ENCODE peak calls at places on chromosomes 11 and 22, in five cellular contexts. K is cardiac muscle cell, T is omental fat pad, U is cardiac fibroblast, G is colonic mucosa. R is an unnamed sample.

GRCh38 chr11:124800226-124800929 is at the start of gene MSANTD2:
- DNase-seq in K (peak), T (peak), U (peak), G (peak), R (peak)

GRCh38 chr22:44701824-44702478 is at the start of gene PRR5:
- DNase-seq in K (peak), T (no peak), U (peak), G (peak), R (peak)

GRCh38 chr22:50071432-50072166 is 13.5 kb upstream of the TTLL8 start:
- DNase-seq in K (no peak), T (no peak), U (no peak), G (no peak), R (no peak)

GRCh38 chr11:66142370-66143263 is 72.5 kb downstream of the PACS1 start:
- DNase-seq in K (no peak), T (no peak), U (no peak), G (no peak), R (no peak)

GRCh38 chr11:66467756-66468155 is 1.1 kb downstream of the PELI3 start:
- DNase-seq in K (peak), T (no peak), U (peak), G (peak), R (no peak)

GRCh38 chr11:102830328-102830727 is 13.1 kb downstream of the MMP3 start:
- DNase-seq in K (no peak), T (no peak), U (no peak), G (no peak), R (no peak)

GRCh38 chr11:64853709-64854108 is 9.3 kb upstream of the CDC42BPG start:
- DNase-seq in K (no peak), T (no peak), U (no peak), G (no peak), R (no peak)

GRCh38 chr11:64334764-64335741 is 5.0 kb upstream of the CCDC88B start:
- DNase-seq in K (peak), T (no peak), U (peak), G (peak), R (no peak)

GRCh38 chr11:94154095-94154856 is 25.6 kb downstream of the PANX1 start:
- DNase-seq in K (no peak), T (no peak), U (no peak), G (no peak), R (no peak)

GRCh38 chr22:37167981-37168647 is 18.4 kb upstream of the IL2RB start:
- DNase-seq in K (no peak), T (no peak), U (no peak), G (no peak), R (peak)

GRCh38 chr22:45246060-45246985 is 5.6 kb upstream of the KIAA0930 start:
- DNase-seq in K (no peak), T (no peak), U (peak), G (peak), R (no peak)

GRCh38 chr11:69302447-69302846 is 8.5 kb downstream of the MYEOV start:
- DNase-seq in K (no peak), T (no peak), U (no peak), G (no peak), R (no peak)

GRCh38 chr11:64406221-64406946 is 47.4 kb downstream of the RPS6KA4 start:
- DNase-seq in K (peak), T (no peak), U (peak), G (peak), R (no peak)

GRCh38 chr22:33114570-33114969 is 56.4 kb upstream of the SYN3 start:
- DNase-seq in K (no peak), T (no peak), U (no peak), G (no peak), R (no peak)

GRCh38 chr22:29032014-29032475 is 29.6 kb downstream of the C22orf31 start:
- DNase-seq in K (peak), T (no peak), U (peak), G (no peak), R (no peak)
- TF ChIP-seq CTCF in K (no peak), T (no peak), U (no peak), G (no peak), R (no peak)

DNA sequence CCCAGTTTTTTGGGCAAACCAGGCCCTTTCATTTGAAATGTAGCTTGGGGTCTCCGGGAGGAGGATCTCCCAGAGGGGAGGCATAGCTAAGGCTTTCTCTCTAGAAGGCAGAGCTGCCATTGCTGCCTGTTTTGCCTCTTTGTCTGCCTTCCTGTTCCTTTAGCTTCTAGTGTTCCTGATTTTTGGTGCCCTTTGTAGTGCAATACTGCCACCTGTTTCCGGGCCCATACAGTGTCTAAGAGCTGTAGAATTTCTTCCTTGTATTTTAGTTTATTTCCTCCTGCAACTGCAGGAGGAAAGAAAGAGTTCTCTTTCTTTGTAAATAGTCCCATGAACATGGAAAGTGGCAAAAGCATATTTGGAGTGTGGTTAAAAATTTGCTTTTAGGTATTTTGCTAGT is 19.3 kb upstream of the GLYATL1 start:
- DNase-seq in K (no peak), T (no peak), U (no peak), G (peak), R (no peak)
- TF ChIP-seq CTCF in K (no peak), T (no peak), U (no peak), G (no peak), R (no peak)

GRCh38 chr22:29603358-29604191 is at the start of gene NF2:
- DNase-seq in K (peak), T (peak), U (peak), G (peak), R (peak)
- TF ChIP-seq CTCF in K (no peak), T (no peak), U (no peak), G (no peak), R (no peak)

DNA sequence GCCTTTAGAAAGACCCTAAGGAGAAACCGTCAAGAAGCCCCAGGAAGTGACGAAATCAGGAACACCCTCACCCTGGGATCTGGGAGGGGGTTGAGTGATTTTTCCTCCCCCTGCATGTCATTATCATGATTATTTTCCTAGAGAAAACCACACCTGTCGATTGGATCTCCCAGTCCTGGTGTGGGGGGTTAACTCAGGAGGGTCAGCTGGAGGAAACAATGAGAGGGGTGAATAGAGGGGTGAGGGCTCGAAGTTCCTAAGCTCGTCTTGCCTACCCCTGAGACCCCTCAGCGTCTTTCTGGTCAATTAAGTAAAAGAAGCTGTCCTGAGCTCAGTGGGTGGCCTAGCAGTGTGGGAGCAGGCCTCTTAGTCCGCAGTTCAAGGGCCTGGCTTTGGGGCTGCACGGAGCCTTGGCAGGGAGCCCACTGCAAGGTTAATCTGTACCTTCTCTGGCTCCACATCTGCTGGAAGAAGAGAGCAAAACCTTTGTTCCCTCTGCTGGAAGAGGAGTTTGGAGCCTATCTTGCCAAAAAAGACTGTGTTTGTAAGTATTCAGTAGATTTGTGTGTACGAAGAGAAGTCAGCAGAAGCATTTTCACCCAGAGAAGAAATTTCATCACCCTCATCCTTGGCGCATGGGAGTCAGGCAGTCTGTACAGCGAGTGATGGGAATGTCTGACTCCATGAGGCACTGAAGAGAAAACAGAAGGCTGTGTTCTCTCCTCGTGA is 34.2 kb upstream of the FTH1 start:
- DNase-seq in K (peak), T (no peak), U (peak), G (peak), R (no peak)
- TF ChIP-seq CTCF in K (no peak), T (no peak), U (no peak), G (no peak), R (no peak)

GRCh38 chr11:41309716-41310115 is 149.7 kb downstream of the LRRC4C start:
- DNase-seq in K (no peak), T (no peak), U (no peak), G (no peak), R (no peak)
- TF ChIP-seq CTCF in K (no peak), T (no peak), U (no peak), G (no peak), R (no peak)

GRCh38 chr22:39808087-39808486 is 85.5 kb downstream of the ENTHD1 start:
- DNase-seq in K (no peak), T (no peak), U (peak), G (peak), R (no peak)
- TF ChIP-seq CTCF in K (peak), T (no peak), U (peak), G (peak), R (no peak)

GRCh38 chr11:31797227-31798056 is 13.7 kb downstream of the PAX6 start:
- DNase-seq in K (no peak), T (no peak), U (no peak), G (no peak), R (no peak)

GRCh38 chr11:31796523-31797226 is 14.4 kb downstream of the PAX6 start:
- DNase-seq in K (no peak), T (no peak), U (no peak), G (no peak), R (no peak)

GRCh38 chr11:31799036-31799793 is 11.9 kb downstream of the PAX6 start:
- DNase-seq in K (no peak), T (no peak), U (no peak), G (no peak), R (no peak)

GRCh38 chr11:31799794-31800397 is 11.2 kb downstream of the PAX6 start:
- DNase-seq in K (no peak), T (no peak), U (no peak), G (no peak), R (no peak)

GRCh38 chr11:31798057-31799035 is 12.8 kb downstream of the PAX6 start:
- DNase-seq in K (no peak), T (no peak), U (no peak), G (no peak), R (no peak)
- TF ChIP-seq CTCF in K (peak), T (no peak), U (peak), G (no peak), R (no peak)